ENCODE peak calls at places on chromosomes 3 and 15, in four cellular contexts. One of them, this sample, is unnamed. For H3K9me3 and H3K27me3, the result is how much of the 10 kb centered on the place peaks cover.

GRCh38 chr15:34733621-34734020 is 21.2 kb downstream of the GJD2 start:
- DNase-seq in ovary: no peak
- DNase-seq in pancreas: no peak
- DNase-seq in A673: no peak
- DNase-seq in this sample: no peak

GRCh38 chr15:55917881-55918296 is 75.5 kb downstream of the NEDD4 start:
- DNase-seq in ovary: no peak
- DNase-seq in pancreas: no peak
- DNase-seq in A673: peak
- DNase-seq in this sample: peak

GRCh38 chr3:197343656-197344408 is 45.4 kb upstream of the DLG1 start:
- DNase-seq in ovary: no peak
- DNase-seq in pancreas: no peak
- DNase-seq in A673: no peak
- DNase-seq in this sample: no peak

GRCh38 chr3:150329408-150329807 is 78.7 kb upstream of the TSC22D2 start:
- DNase-seq in ovary: no peak
- DNase-seq in pancreas: no peak
- DNase-seq in A673: no peak
- DNase-seq in this sample: no peak

GRCh38 chr15:101489633-101490407 is at the start of gene PCSK6:
- DNase-seq in ovary: no peak
- DNase-seq in pancreas: no peak
- DNase-seq in A673: peak
- DNase-seq in this sample: no peak

GRCh38 chr15:42427429-42428223 is 63.3 kb downstream of the ZNF106 start:
- DNase-seq in ovary: no peak
- DNase-seq in pancreas: no peak
- DNase-seq in A673: peak
- DNase-seq in this sample: no peak

GRCh38 chr3:94069242-94069813 is 6.5 kb downstream of the NSUN3 start:
- DNase-seq in ovary: no peak
- DNase-seq in pancreas: no peak
- DNase-seq in A673: peak
- DNase-seq in this sample: peak

GRCh38 chr3:194731496-194732073 is 45.9 kb downstream of the FAM43A start:
- DNase-seq in ovary: no peak
- DNase-seq in pancreas: no peak
- DNase-seq in A673: no peak
- DNase-seq in this sample: no peak

GRCh38 chr3:46861293-46861995 is 1.8 kb downstream of the MYL3 start:
- DNase-seq in ovary: peak
- DNase-seq in pancreas: no peak
- DNase-seq in A673: no peak
- DNase-seq in this sample: no peak

GRCh38 chr15:74528876-74529275 is 12.1 kb upstream of the ARID3B start:
- DNase-seq in ovary: no peak
- DNase-seq in pancreas: no peak
- DNase-seq in A673: no peak
- DNase-seq in this sample: no peak

GRCh38 chr15:58387130-58387529 is 44.7 kb upstream of the LIPC start:
- DNase-seq in ovary: no peak
- DNase-seq in pancreas: no peak
- DNase-seq in A673: no peak
- DNase-seq in this sample: no peak

GRCh38 chr3:88203537-88204143 is 53.9 kb downstream of the C3orf38 start:
- DNase-seq in ovary: peak
- DNase-seq in pancreas: peak
- DNase-seq in A673: peak
- DNase-seq in this sample: peak
- H3K27ac ChIP-seq in ovary: no peak
- H3K27ac ChIP-seq in pancreas: no peak
- H3K27ac ChIP-seq in A673: no peak
- H3K27ac ChIP-seq in this sample: no peak

GRCh38 chr3:51082363-51082762 is 302.7 kb upstream of the MANF start:
- DNase-seq in ovary: no peak
- DNase-seq in pancreas: no peak
- DNase-seq in A673: no peak
- DNase-seq in this sample: no peak
- H3K9me3 ChIP-seq in ovary: under half
- H3K9me3 ChIP-seq in pancreas: under half
- H3K9me3 ChIP-seq in A673: under half
- H3K9me3 ChIP-seq in this sample: under half

GRCh38 chr15:77742127-77742526 is 109.4 kb upstream of the LINGO1 start:
- DNase-seq in ovary: no peak
- DNase-seq in pancreas: no peak
- DNase-seq in A673: no peak
- DNase-seq in this sample: no peak
- H3K27me3 ChIP-seq in ovary: under half
- H3K27me3 ChIP-seq in pancreas: under half
- H3K27me3 ChIP-seq in A673: under half
- H3K27me3 ChIP-seq in this sample: half or more

DNA sequence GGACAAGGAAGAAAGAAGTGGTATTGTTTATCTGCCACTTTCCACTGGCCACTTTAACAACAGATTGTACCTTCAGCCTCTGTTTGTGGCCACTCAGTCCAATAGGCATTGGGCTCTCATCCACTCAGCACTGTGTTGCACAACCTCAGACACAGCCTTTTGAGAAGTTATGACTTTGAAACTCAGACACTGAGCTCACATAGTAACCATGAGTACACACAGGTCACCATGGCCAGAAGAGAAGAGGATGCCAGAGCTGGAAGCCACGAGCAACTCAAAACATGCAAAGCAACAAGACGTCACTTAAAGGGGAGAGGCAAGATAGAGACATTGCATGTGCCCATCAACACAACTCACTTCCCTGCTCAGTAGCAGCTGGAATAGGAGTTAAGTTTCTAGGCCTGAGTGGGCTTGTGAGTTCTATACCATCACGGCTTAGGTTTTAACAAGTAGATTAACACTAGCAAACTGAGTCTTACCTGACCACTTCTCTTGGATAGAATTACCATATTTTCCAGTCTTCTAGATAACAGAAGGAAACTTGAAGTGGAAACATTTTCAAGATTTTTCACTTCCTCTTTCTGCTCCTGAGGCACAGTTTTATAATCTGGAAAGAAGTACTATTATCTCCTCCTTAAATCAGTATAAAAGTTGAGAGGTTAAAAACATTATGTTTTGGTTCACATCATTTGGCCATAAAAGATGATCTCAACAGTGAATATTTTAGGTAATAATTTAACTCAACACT is 103.5 kb downstream of the IMPG2 start:
- DNase-seq in ovary: no peak
- DNase-seq in pancreas: no peak
- DNase-seq in A673: no peak
- DNase-seq in this sample: no peak
- H3K27ac ChIP-seq in ovary: no peak
- H3K27ac ChIP-seq in pancreas: no peak
- H3K27ac ChIP-seq in A673: no peak
- H3K27ac ChIP-seq in this sample: no peak

GRCh38 chr15:25090073-25090733 is 135.4 kb downstream of the SNRPN start:
- DNase-seq in ovary: no peak
- DNase-seq in pancreas: no peak
- DNase-seq in A673: no peak
- DNase-seq in this sample: peak

GRCh38 chr15:25091421-25092158 is 136.8 kb downstream of the SNRPN start:
- DNase-seq in ovary: no peak
- DNase-seq in pancreas: no peak
- DNase-seq in A673: no peak
- DNase-seq in this sample: peak

GRCh38 chr15:25087137-25087536 is 132.3 kb downstream of the SNRPN start:
- DNase-seq in ovary: no peak
- DNase-seq in pancreas: no peak
- DNase-seq in A673: no peak
- DNase-seq in this sample: no peak

GRCh38 chr15:25089577-25089976 is 134.8 kb downstream of the SNRPN start:
- DNase-seq in ovary: no peak
- DNase-seq in pancreas: no peak
- DNase-seq in A673: no peak
- DNase-seq in this sample: no peak

GRCh38 chr15:25088261-25088790 is 133.5 kb downstream of the SNRPN start:
- DNase-seq in ovary: no peak
- DNase-seq in pancreas: no peak
- DNase-seq in A673: no peak
- DNase-seq in this sample: peak
- H3K9me3 ChIP-seq in ovary: under half
- H3K9me3 ChIP-seq in pancreas: under half
- H3K9me3 ChIP-seq in A673: under half
- H3K9me3 ChIP-seq in this sample: under half

GRCh38 chr15:89378699-89379422 is 44.2 kb upstream of the POLG start:
- DNase-seq in ovary: no peak
- DNase-seq in pancreas: no peak
- DNase-seq in A673: no peak
- DNase-seq in this sample: no peak

GRCh38 chr15:89379423-89379735 is 44.8 kb upstream of the POLG start:
- DNase-seq in ovary: no peak
- DNase-seq in pancreas: no peak
- DNase-seq in A673: no peak
- DNase-seq in this sample: no peak

GRCh38 chr15:89377042-89377841 is 42.6 kb upstream of the POLG start:
- DNase-seq in ovary: no peak
- DNase-seq in pancreas: no peak
- DNase-seq in A673: no peak
- DNase-seq in this sample: no peak

GRCh38 chr15:89376441-89376840 is 41.8 kb upstream of the POLG start:
- DNase-seq in ovary: no peak
- DNase-seq in pancreas: no peak
- DNase-seq in A673: no peak
- DNase-seq in this sample: no peak

GRCh38 chr15:89377842-89378698 is 43.4 kb upstream of the POLG start:
- DNase-seq in ovary: no peak
- DNase-seq in pancreas: no peak
- DNase-seq in A673: no peak
- DNase-seq in this sample: no peak
- H3K27me3 ChIP-seq in ovary: under half
- H3K27me3 ChIP-seq in pancreas: under half
- H3K27me3 ChIP-seq in A673: under half
- H3K27me3 ChIP-seq in this sample: half or more

DNA sequence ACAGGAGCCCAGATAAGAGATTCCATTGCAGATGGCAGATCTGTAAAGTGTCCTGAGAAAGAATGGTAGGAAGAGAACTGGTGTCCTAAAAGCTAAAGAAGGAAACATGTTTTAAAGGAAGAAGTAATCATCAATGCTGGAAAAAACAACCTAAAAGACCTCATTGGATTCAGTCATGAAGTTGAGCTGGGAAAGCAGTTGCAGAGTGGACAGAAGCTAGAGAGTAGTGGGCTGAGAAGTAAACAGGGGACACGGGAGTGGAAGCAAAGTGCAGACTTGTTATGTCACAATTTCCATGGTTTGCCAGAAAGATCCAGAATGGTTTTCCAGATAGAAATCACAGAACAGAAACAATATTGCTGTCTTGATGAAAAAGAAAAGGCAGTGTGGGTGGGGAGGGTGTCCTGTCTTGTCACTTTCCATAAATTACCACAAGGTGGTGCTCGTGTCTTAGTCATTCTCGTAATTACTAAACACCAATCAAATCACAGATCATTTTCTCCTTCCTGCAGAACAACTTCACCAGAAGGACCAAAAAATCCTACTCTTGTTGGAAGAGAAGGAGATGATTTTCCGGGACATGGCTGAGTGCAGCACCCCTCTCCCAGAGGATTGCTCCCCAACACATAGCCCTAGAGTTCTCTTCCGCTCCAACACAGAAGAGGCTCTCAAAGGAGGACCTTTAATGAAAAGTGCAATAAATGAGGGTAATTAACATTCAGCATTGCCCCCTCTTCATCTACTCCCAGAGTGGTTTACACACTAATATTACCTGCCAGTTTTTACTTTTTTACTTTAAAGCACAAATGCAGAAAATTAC is 64.5 kb downstream of the KLHL25 start:
- DNase-seq in ovary: no peak
- DNase-seq in pancreas: no peak
- DNase-seq in A673: peak
- DNase-seq in this sample: peak
- H3K27ac ChIP-seq in ovary: no peak
- H3K27ac ChIP-seq in pancreas: no peak
- H3K27ac ChIP-seq in A673: no peak
- H3K27ac ChIP-seq in this sample: no peak

GRCh38 chr3:26376131-26376530 is 246.4 kb upstream of the LRRC3B start:
- DNase-seq in ovary: no peak
- DNase-seq in pancreas: no peak
- DNase-seq in A673: no peak
- DNase-seq in this sample: no peak
- H3K9me3 ChIP-seq in ovary: under half
- H3K9me3 ChIP-seq in pancreas: under half
- H3K9me3 ChIP-seq in A673: under half
- H3K9me3 ChIP-seq in this sample: under half